ENCODE peak calls at places on chromosome 21, in seven cellular contexts. F, R, U, M, Q, W and L are unnamed samples.

GRCh38 chr21:33847586-33848251 is 67.9 kb downstream of the ATP5PO start:
- DNase-seq in F (no peak), R (no peak), U (no peak), M (no peak), Q (no peak), W (no peak), L (no peak)

GRCh38 chr21:40863839-40864238 is 16.9 kb upstream of the DSCAM start:
- DNase-seq in F (no peak), R (no peak), U (no peak), M (no peak), Q (no peak), W (no peak), L (no peak)

GRCh38 chr21:28069446-28069845 is 923.2 kb downstream of the LTN1 start:
- DNase-seq in F (no peak), R (no peak), U (peak; percentile 82), M (no peak), Q (no peak), W (peak; percentile 17), L (peak; percentile 55)

GRCh38 chr21:28537371-28538079 is 455.2 kb downstream of the LTN1 start:
- DNase-seq in F (no peak), R (no peak), U (peak; percentile 98), M (no peak), Q (peak; percentile 97), W (peak; percentile 99), L (peak; percentile 99)

GRCh38 chr21:31710586-31710985 is 21.3 kb downstream of the SCAF4 start:
- DNase-seq in F (no peak), R (no peak), U (peak; percentile 91), M (no peak), Q (peak; percentile 23), W (peak; percentile 48), L (no peak)

GRCh38 chr21:31781737-31782136 is 49.8 kb upstream of the SCAF4 start:
- DNase-seq in F (peak; percentile 2), R (peak; percentile 62), U (peak; percentile 23), M (no peak), Q (no peak), W (peak; percentile 20), L (peak; percentile 13)

GRCh38 chr21:30935121-30935888 is 53.9 kb upstream of the KRTAP11-1 start:
- DNase-seq in F (no peak), R (no peak), U (no peak), M (no peak), Q (no peak), W (no peak), L (no peak)

GRCh38 chr21:34174470-34174869 is 101.1 kb downstream of the MRPS6 start:
- DNase-seq in F (no peak), R (no peak), U (no peak), M (no peak), Q (no peak), W (no peak), L (no peak)

GRCh38 chr21:32253215-32253641 is 25.6 kb downstream of the MIS18A start:
- DNase-seq in F (no peak), R (peak; percentile 19), U (peak; percentile 83), M (no peak), Q (no peak), W (no peak), L (no peak)

GRCh38 chr21:41368361-41369104 is 6.7 kb downstream of the MX2 start:
- DNase-seq in F (no peak), R (no peak), U (no peak), M (no peak), Q (no peak), W (no peak), L (no peak)

GRCh38 chr21:21929228-21929627 is 931.0 kb downstream of the NCAM2 start:
- DNase-seq in F (no peak), R (no peak), U (no peak), M (no peak), Q (no peak), W (no peak), L (no peak)

GRCh38 chr21:34844033-34844923 is 175.5 kb downstream of the CLIC6 start:
- DNase-seq in F (no peak), R (no peak), U (no peak), M (no peak), Q (no peak), W (no peak), L (no peak)

GRCh38 chr21:33949516-33950424 is 34.2 kb upstream of the ATP5PO start:
- DNase-seq in F (no peak), R (no peak), U (no peak), M (no peak), Q (no peak), W (no peak), L (no peak)

GRCh38 chr21:37278199-37278598 is 11.1 kb upstream of the VPS26C start:
- DNase-seq in F (no peak), R (no peak), U (no peak), M (no peak), Q (no peak), W (no peak), L (no peak)

GRCh38 chr21:41932191-41932575 is 21.6 kb downstream of the C2CD2 start:
- DNase-seq in F (no peak), R (peak; percentile 22), U (peak; percentile 76), M (no peak), Q (peak; percentile 71), W (peak; percentile 98), L (peak; percentile 59)

GRCh38 chr21:14251336-14251735 is 35.4 kb downstream of the RBM11 start:
- DNase-seq in F (no peak), R (no peak), U (no peak), M (no peak), Q (no peak), W (no peak), L (no peak)

GRCh38 chr21:14308234-14308633 is 74.7 kb downstream of the HSPA13 start:
- DNase-seq in F (no peak), R (no peak), U (no peak), M (no peak), Q (no peak), W (no peak), L (no peak)

GRCh38 chr21:32717851-32718316 is 9.9 kb downstream of the SYNJ1 start:
- DNase-seq in F (no peak), R (no peak), U (peak; percentile 2), M (no peak), Q (no peak), W (no peak), L (no peak)

GRCh38 chr21:33815153-33815707 is 100.4 kb downstream of the ATP5PO start:
- DNase-seq in F (no peak), R (no peak), U (no peak), M (no peak), Q (no peak), W (no peak), L (no peak)

GRCh38 chr21:35256468-35256988 is 207.4 kb upstream of the RUNX1 start:
- DNase-seq in F (no peak), R (peak; percentile 94), U (peak; percentile 96), M (peak; percentile 76), Q (peak; percentile 95), W (peak; percentile 98), L (peak; percentile 99)

GRCh38 chr21:29832217-29832616 is 107.6 kb downstream of the GRIK1 start:
- DNase-seq in F (no peak), R (no peak), U (no peak), M (no peak), Q (no peak), W (no peak), L (no peak)

GRCh38 chr21:31330144-31330483 is 13.9 kb downstream of the TIAM1 start:
- DNase-seq in F (no peak), R (no peak), U (no peak), M (no peak), Q (no peak), W (no peak), L (no peak)

GRCh38 chr21:37670883-37671282 is 245.4 kb downstream of the KCNJ6 start:
- DNase-seq in F (no peak), R (no peak), U (peak; percentile 86), M (no peak), Q (peak; percentile 32), W (peak; percentile 62), L (no peak)

GRCh38 chr21:46674430-46675007 is 39.0 kb downstream of the PRMT2 start:
- DNase-seq in F (no peak), R (no peak), U (no peak), M (no peak), Q (no peak), W (no peak), L (no peak)
- H3K4me3 ChIP-seq in F (no peak overlapping the region), R (no peak overlapping the region), U (no peak overlapping the region), M (no peak overlapping the region), Q (no peak overlapping the region), W (no peak overlapping the region), L (no peak overlapping the region)

DNA sequence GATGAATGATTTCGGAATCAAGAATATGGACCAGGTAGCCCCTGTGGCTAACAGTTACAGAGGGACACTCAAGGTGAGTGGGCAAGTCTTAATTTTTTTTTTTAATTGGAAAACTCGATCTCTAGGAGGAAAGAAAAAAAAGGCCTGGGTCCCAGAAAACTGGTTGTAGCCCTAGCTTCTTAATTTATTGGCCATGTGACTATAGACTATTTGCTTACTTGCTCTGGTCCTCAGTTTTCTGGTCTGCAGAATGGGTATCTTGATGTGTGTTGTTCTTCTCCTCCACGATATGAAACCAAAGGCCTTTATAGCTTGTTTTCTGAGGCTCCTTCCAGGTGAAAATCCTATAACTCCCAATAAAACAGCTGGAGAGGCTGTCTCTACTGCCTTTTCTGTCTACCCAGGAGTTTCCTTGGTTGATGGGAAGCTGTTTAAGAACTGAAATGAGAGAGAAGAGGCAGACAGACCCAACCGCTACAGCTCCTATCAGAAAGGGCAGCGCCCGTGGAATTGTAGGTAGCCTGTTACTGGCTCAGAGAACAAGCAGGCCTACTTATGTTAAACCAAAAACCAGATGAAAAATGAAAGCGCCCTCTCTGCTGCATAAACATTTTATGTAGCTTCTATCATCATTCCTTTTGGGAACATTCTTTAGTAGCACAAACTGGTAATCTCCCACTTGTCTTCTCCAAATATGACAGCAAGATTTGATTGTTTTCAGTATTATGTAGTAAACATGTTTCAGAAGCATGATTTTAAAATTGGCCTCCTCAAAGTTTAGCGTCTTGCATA is 4.5 kb downstream of the ETS2 start:
- DNase-seq in F (no peak), R (no peak), U (no peak), M (no peak), Q (no peak), W (no peak), L (no peak)
- H3K4me3 ChIP-seq in F (no peak overlapping the region), R (no peak overlapping the region), U (no peak overlapping the region), M (no peak overlapping the region), Q (no peak overlapping the region), W (peak overlapping the region; percentile 88), L (no peak overlapping the region)

GRCh38 chr21:45364464-45365185 is 40.3 kb upstream of the COL18A1 start:
- DNase-seq in F (no peak), R (no peak), U (peak; percentile 67), M (peak; percentile 47), Q (no peak), W (no peak), L (peak; percentile 43)
- H3K4me3 ChIP-seq in F (no peak overlapping the region), R (no peak overlapping the region), U (peak overlapping the region; percentile 36), M (peak overlapping the region; percentile 50), Q (peak overlapping the region; percentile 10), W (peak overlapping the region; percentile 25), L (no peak overlapping the region)

DNA sequence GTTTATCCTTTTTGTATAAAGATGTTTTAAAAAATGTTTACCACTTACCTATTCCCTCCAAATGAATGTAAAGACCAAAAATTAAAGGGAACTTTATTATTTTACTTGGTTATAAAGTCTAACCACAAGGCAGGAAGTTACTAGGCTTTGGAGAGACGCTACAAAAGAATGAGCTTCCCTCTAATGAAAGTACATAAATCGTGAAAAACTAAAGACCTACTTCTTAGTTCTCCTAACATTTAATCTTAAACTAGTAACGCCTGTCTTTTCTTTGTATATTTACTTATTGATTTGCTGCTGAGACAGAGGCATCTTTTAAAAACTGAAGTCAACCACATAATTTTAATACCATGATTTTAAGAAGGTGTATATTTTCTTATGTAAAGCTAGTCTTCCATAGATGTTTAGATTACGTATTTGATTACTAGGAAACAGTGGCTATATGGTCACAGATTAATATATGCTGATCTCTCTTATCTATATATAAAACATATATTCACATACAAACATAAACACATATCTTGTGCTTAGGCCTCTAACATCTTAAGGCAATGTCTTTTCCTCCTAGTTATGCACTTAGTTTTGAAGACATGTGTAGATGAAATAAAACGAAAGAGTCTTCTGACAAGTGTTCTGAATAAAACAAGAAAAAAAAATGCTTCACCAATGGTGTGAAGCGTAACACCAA is 466.9 kb downstream of the USP25 start:
- DNase-seq in F (no peak), R (no peak), U (peak; percentile 18), M (no peak), Q (no peak), W (no peak), L (no peak)
- H3K4me3 ChIP-seq in F (peak overlapping the region; percentile 82), R (peak overlapping the region; percentile 30), U (peak overlapping the region; percentile 59), M (peak overlapping the region; percentile 46), Q (peak overlapping the region; percentile 44), W (no peak overlapping the region), L (peak overlapping the region; percentile 51)